ENCODE peak calls at places on chromosomes 3 and 15, in ten cellular contexts. U is cardiac fibroblast, N is H9, D is progenitor cell of endocrine pancreas, Q is AG09309, Y is heart left ventricle, T is left lung, Z is fibroblast of lung, G is endodermal cell, L is HL-60. O is an unnamed sample.

GRCh38 chr3:158097141-158097540 is 9.1 kb downstream of the SHOX2 start:
- DNase-seq in U (no peak), N (no peak), D (no peak), Q (no peak), Y (no peak), T (no peak), Z (no peak), G (no peak), L (peak; percentile 34), O (no peak)

GRCh38 chr3:143199998-143200909 is 80.7 kb downstream of the CHST2 start:
- DNase-seq in U (peak; percentile 14), N (no peak), D (no peak), Q (no peak), Y (no peak), T (no peak), Z (no peak), G (no peak), L (no peak), O (no peak)

GRCh38 chr3:13308406-13308805 is 111.7 kb downstream of the NUP210 start:
- DNase-seq in U (peak; percentile 36), N (peak; percentile 86), D (no peak), Q (no peak), Y (no peak), T (no peak), Z (peak; percentile 11), G (peak; percentile 93), L (peak; percentile 56), O (no peak)

GRCh38 chr3:156681003-156681402 is 6.6 kb downstream of the TIPARP start:
- DNase-seq in U (peak; percentile 92), N (peak; percentile 46), D (no peak), Q (peak; percentile 81), Y (peak; percentile 61), T (no peak), Z (peak; percentile 86), G (peak; percentile 73), L (peak; percentile 77), O (peak; percentile 73)

GRCh38 chr15:83843511-83843910 is 189.6 kb downstream of the ADAMTSL3 start:
- DNase-seq in U (peak; percentile 80), N (no peak), D (no peak), Q (no peak), Y (peak; percentile 50), T (no peak), Z (peak; percentile 49), G (no peak), L (no peak), O (peak; percentile 40)

GRCh38 chr3:59644479-59645075 is 594.8 kb upstream of the CFAP20DC start:
- DNase-seq in U (no peak), N (no peak), D (no peak), Q (no peak), Y (no peak), T (no peak), Z (no peak), G (no peak), L (no peak), O (no peak)

GRCh38 chr3:167679526-167679925 is 25.8 kb upstream of the WDR49 start:
- DNase-seq in U (no peak), N (no peak), D (no peak), Q (no peak), Y (no peak), T (no peak), Z (no peak), G (no peak), L (no peak), O (no peak)

GRCh38 chr15:87863152-87863551 is 393.4 kb downstream of the NTRK3 start:
- DNase-seq in U (peak; percentile 17), N (peak; percentile 40), D (peak; percentile 35), Q (no peak), Y (no peak), T (no peak), Z (peak; percentile 5), G (peak; percentile 73), L (no peak), O (no peak)

GRCh38 chr3:16181361-16181760 is 6.9 kb downstream of the GALNT15 start:
- DNase-seq in U (peak; percentile 66), N (no peak), D (no peak), Q (no peak), Y (peak; percentile 52), T (peak; percentile 77), Z (peak; percentile 71), G (no peak), L (peak; percentile 13), O (no peak)

GRCh38 chr3:114794894-114795630 is 352.0 kb downstream of the ZBTB20 start:
- DNase-seq in U (no peak), N (no peak), D (no peak), Q (no peak), Y (no peak), T (no peak), Z (no peak), G (no peak), L (no peak), O (no peak)

GRCh38 chr3:143109861-143110260 is 9.7 kb upstream of the CHST2 start:
- DNase-seq in U (no peak), N (no peak), D (no peak), Q (no peak), Y (no peak), T (peak; percentile 37), Z (no peak), G (no peak), L (no peak), O (no peak)

GRCh38 chr3:148366743-148367410 is 330.8 kb upstream of the AGTR1 start:
- DNase-seq in U (peak; percentile 45), N (no peak), D (no peak), Q (no peak), Y (no peak), T (no peak), Z (peak; percentile 45), G (no peak), L (no peak), O (no peak)

GRCh38 chr3:78221300-78221699 is 1181.4 kb downstream of the ROBO2 start:
- DNase-seq in U (no peak), N (no peak), D (no peak), Q (no peak), Y (no peak), T (no peak), Z (no peak), G (peak; percentile 55), L (no peak), O (no peak)
- TF ChIP-seq CTCF in U (no peak), N (peak; percentile 47), D (no peak), Q (peak; percentile 13), Y (no peak), T (no peak), Z (no peak), G (peak; percentile 53), L (no peak), O (no peak)

GRCh38 chr3:170386468-170386867 is 29.0 kb downstream of the SKIL start:
- DNase-seq in U (no peak), N (no peak), D (no peak), Q (no peak), Y (no peak), T (no peak), Z (no peak), G (no peak), L (no peak), O (no peak)
- TF ChIP-seq CTCF in U (no peak), N (no peak), D (no peak), Q (no peak), Y (no peak), T (no peak), Z (no peak), G (no peak), L (no peak), O (no peak)

DNA sequence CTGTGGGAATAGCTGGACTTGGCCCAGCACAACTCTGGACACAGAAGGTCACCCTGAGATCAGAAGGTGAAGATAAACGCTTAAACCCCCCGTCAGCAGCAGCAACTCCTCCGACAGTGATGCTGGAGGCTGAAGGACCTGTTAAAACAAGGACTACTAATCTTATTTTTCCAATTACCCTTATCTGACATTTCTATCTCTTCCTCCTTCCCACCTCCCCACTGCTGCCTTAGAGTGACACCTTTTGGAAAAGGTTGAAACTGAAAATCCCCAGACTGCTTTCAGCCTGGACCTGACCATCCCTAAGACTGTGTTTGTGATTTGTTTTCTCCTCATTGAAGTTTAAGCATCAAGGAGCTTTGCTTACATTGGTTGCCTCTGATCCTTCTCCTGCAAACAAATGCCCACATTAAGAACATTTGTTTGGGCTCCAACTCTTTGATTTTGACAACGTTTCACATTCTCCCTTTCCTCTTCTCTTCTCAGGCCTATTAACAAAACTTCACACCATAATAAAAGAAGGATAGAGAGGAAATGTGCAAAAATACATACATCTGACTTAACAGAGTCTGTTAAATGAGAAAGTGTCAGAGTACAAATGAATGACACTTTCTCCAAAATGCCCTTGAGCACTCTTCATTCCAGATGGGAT is 410.6 kb upstream of the WNT5A start:
- DNase-seq in U (no peak), N (no peak), D (no peak), Q (no peak), Y (no peak), T (no peak), Z (peak; percentile 19), G (peak; percentile 63), L (no peak), O (no peak)
- TF ChIP-seq CTCF in U (no peak), N (peak; percentile 76), D (peak; percentile 53), Q (peak; percentile 47), Y (no peak), T (peak; percentile 20), Z (peak; percentile 21), G (peak; percentile 83), L (no peak), O (peak; percentile 42)

GRCh38 chr15:41080144-41080543 is 35.9 kb downstream of the INO80 start:
- DNase-seq in U (no peak), N (no peak), D (no peak), Q (no peak), Y (no peak), T (no peak), Z (no peak), G (no peak), L (no peak), O (no peak)

GRCh38 chr15:41085029-41085428 is 31.1 kb downstream of the INO80 start:
- DNase-seq in U (no peak), N (no peak), D (no peak), Q (no peak), Y (no peak), T (no peak), Z (no peak), G (no peak), L (no peak), O (no peak)

GRCh38 chr15:41078125-41078524 is 38.0 kb downstream of the INO80 start:
- DNase-seq in U (no peak), N (no peak), D (no peak), Q (no peak), Y (no peak), T (no peak), Z (no peak), G (no peak), L (no peak), O (no peak)

DNA sequence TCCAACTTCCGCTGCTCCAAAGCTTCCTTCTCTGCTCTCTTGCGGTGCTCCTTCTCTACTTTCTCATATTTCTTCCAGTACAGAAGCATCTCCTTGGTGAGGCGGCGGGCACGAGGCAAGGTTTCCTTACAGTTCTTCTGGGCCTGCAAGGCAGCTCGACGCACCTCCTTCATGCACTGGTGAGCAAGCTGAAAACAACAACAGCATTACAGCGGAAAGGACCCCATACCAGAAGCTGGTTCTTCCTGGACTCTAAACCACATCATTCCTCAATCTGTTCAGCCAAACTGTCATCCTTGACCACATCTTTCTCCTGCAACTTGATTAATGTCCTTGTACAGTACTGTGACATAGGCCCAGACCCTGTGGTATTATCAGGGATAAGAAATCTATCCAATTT is 36.4 kb downstream of the INO80 start:
- DNase-seq in U (no peak), N (no peak), D (no peak), Q (no peak), Y (no peak), T (no peak), Z (no peak), G (no peak), L (no peak), O (no peak)
- TF ChIP-seq CTCF in U (no peak), N (no peak), D (no peak), Q (no peak), Y (no peak), T (no peak), Z (no peak), G (no peak), L (no peak), O (no peak)